ENCODE peak calls at places on chromosomes 11 and 22, in seven cellular contexts. P is PC-3, O is HCT116, K is neuronal stem cell, I is mammary epithelial cell, L is OCI-LY7, C is SK-N-SH. U is an unnamed sample.

GRCh38 chr22:42313804-42314581 is 43.5 kb upstream of the TCF20 start:
- DNase-seq in P (peak), O (peak), K (peak), I (peak), L (peak), C (peak), U (peak)

GRCh38 chr11:119380816-119381185 is 689 bp downstream of the USP2 start:
- DNase-seq in P (no peak), O (no peak), K (no peak), I (no peak), L (peak), C (no peak), U (no peak)

GRCh38 chr11:76796511-76797203 is 13.5 kb downstream of the TSKU start:
- DNase-seq in P (no peak), O (no peak), K (no peak), I (no peak), L (no peak), C (no peak), U (no peak)

GRCh38 chr11:119584193-119585037 is 144.6 kb downstream of the NECTIN1 start:
- DNase-seq in P (peak), O (no peak), K (peak), I (peak), L (no peak), C (peak), U (peak)

GRCh38 chr11:2313051-2313951 is 11.5 kb downstream of the TSPAN32 start:
- DNase-seq in P (no peak), O (no peak), K (no peak), I (no peak), L (no peak), C (no peak), U (no peak)

GRCh38 chr11:6544921-6545850 is 48.1 kb downstream of the DNHD1 start:
- DNase-seq in P (no peak), O (no peak), K (no peak), I (no peak), L (no peak), C (no peak), U (no peak)

GRCh38 chr11:105609341-105609781 is 512 bp upstream of the GRIA4 start:
- DNase-seq in P (peak), O (peak), K (no peak), I (peak), L (no peak), C (peak), U (no peak)

GRCh38 chr22:26979294-26979693 is 321.9 kb downstream of the MIAT start:
- DNase-seq in P (no peak), O (no peak), K (no peak), I (no peak), L (no peak), C (no peak), U (no peak)

GRCh38 chr11:68932358-68932757 is 28.7 kb downstream of the IGHMBP2 start:
- DNase-seq in P (no peak), O (no peak), K (no peak), I (no peak), L (no peak), C (peak), U (no peak)

GRCh38 chr22:17121235-17122195 is at the start of gene TMEM121B:
- DNase-seq in P (no peak), O (no peak), K (peak), I (peak), L (no peak), C (peak), U (no peak)

GRCh38 chr22:32005453-32005852 is 37.6 kb upstream of the SLC5A1 start:
- DNase-seq in P (peak), O (no peak), K (no peak), I (peak), L (no peak), C (no peak), U (peak)

GRCh38 chr11:118091690-118092089 is 4.9 kb upstream of the SMIM35 start:
- DNase-seq in P (no peak), O (no peak), K (no peak), I (no peak), L (no peak), C (no peak), U (no peak)

GRCh38 chr11:119352857-119353260 is 6.4 kb upstream of the MFRP start:
- DNase-seq in P (peak), O (no peak), K (no peak), I (no peak), L (no peak), C (peak), U (no peak)

GRCh38 chr11:75800728-75801361 is 14.2 kb upstream of the UVRAG start:
- DNase-seq in P (peak), O (no peak), K (no peak), I (peak), L (no peak), C (no peak), U (no peak)

GRCh38 chr22:48902001-48902869 is 925.4 kb downstream of the BRD1 start:
- DNase-seq in P (no peak), O (no peak), K (no peak), I (no peak), L (no peak), C (no peak), U (no peak)

GRCh38 chr11:66542362-66542761 is 3.5 kb downstream of the ZDHHC24 start:
- DNase-seq in P (peak), O (no peak), K (no peak), I (no peak), L (no peak), C (no peak), U (no peak)

GRCh38 chr22:44281706-44282637 is 30.8 kb downstream of the SHISAL1 start:
- DNase-seq in P (no peak), O (no peak), K (no peak), I (no peak), L (no peak), C (no peak), U (no peak)

GRCh38 chr11:11481371-11481770 is 128.3 kb upstream of the CSNK2A3 start:
- DNase-seq in P (no peak), O (no peak), K (no peak), I (no peak), L (no peak), C (no peak), U (no peak)

GRCh38 chr22:31812977-31813605 is 59.3 kb downstream of the DEPDC5 start:
- DNase-seq in P (no peak), O (no peak), K (no peak), I (no peak), L (no peak), C (no peak), U (no peak)

GRCh38 chr22:37638351-37639069 is 959 bp upstream of the SH3BP1 start:
- DNase-seq in P (no peak), O (no peak), K (no peak), I (no peak), L (no peak), C (no peak), U (no peak)
- H2AFZ ChIP-seq in P (no peak), O (no peak), K (peak), I (peak), L (peak), C (peak), U (no peak)

GRCh38 chr11:828501-829115 is 889 bp downstream of the CRACR2B start:
- DNase-seq in P (no peak), O (no peak), K (no peak), I (no peak), L (no peak), C (no peak), U (no peak)
- H3K27ac ChIP-seq in P (no peak), O (peak), K (no peak), I (no peak), L (no peak), C (no peak), U (no peak)

GRCh38 chr22:33864723-33865130 is 55.5 kb downstream of the LARGE1 start:
- DNase-seq in P (no peak), O (no peak), K (no peak), I (no peak), L (no peak), C (no peak), U (no peak)
- H2AFZ ChIP-seq in P (no peak), O (no peak), K (no peak), I (no peak), L (no peak), C (no peak), U (no peak)

DNA sequence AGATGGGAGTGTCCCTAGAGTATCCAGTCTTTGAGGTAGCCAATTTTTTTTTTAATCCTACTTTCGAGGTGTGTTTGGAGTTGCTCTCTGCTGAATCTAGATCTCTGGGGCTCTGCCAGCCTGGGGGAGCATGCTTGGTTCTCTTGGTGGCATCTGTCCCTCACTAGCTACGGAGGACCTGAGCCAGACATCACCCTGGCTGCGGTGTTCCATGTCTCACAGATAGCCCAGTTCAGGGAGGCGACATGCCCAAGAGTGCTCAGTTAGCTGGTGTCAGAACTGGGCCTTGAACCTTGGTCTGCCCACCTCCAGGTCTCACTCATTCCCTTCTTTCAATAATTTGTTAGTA is 502 bp downstream of the HMOX1 start:
- DNase-seq in P (no peak), O (no peak), K (no peak), I (no peak), L (no peak), C (peak), U (no peak)
- H3K27ac ChIP-seq in P (peak), O (peak), K (no peak), I (peak), L (no peak), C (no peak), U (peak)

U was measured in PC-9.